ENCODE peak calls at places on chromosomes 16 and 17, in eight cellular contexts. B, D, K, W, R, H, S and X are unnamed samples.

GRCh38 chr17:31052187-31052889 is 42.4 kb upstream of the NF1 start:
- DNase-seq in D (no peak), K (no peak), R (no peak), B (no peak), W (peak; percentile 93), H (no peak), S (no peak), X (peak; percentile 95)

GRCh38 chr17:52892334-52892733 is 733.8 kb upstream of the CA10 start:
- DNase-seq in K (no peak), B (no peak), W (no peak), R (no peak), D (no peak), H (no peak), S (no peak), X (no peak)

GRCh38 chr17:56604691-56605090 is 11.2 kb downstream of the NOG start:
- DNase-seq in K (no peak), B (no peak), W (no peak), R (no peak), H (no peak), D (no peak), S (no peak), X (no peak)

GRCh38 chr17:59851431-59852375 is 41.0 kb downstream of the TUBD1 start:
- DNase-seq in S (no peak), H (no peak), R (no peak), K (no peak), W (peak; percentile 83), D (no peak), B (no peak), X (peak; percentile 100)

GRCh38 chr16:57401943-57402640 is 2.5 kb upstream of the CCL17 start:
- DNase-seq in S (no peak), R (no peak), D (no peak), H (no peak), K (no peak), B (no peak), W (no peak), X (no peak)

GRCh38 chr17:8807070-8807550 is 7.9 kb upstream of the MFSD6L start:
- DNase-seq in K (peak; percentile 90), R (no peak), S (no peak), W (no peak), H (no peak), D (no peak), B (no peak), X (peak; percentile 4)

GRCh38 chr16:47713225-47713595 is 252.1 kb downstream of the PHKB start:
- DNase-seq in B (no peak), R (no peak), K (no peak), W (peak; percentile 81), H (no peak), S (no peak), D (no peak), X (peak; percentile 90)

GRCh38 chr16:1709356-1709755 is 3.4 kb downstream of the MAPK8IP3 start:
- DNase-seq in D (no peak), B (no peak), S (no peak), W (no peak), R (no peak), K (no peak), H (no peak), X (no peak)

GRCh38 chr16:474420-475122 is 49.1 kb downstream of the RAB11FIP3 start:
- DNase-seq in D (no peak), B (no peak), H (no peak), K (no peak), S (no peak), W (no peak), R (no peak), X (no peak)

GRCh38 chr17:46025510-46025909 is 26.5 kb downstream of the STH start:
- DNase-seq in W (no peak), H (no peak), D (no peak), K (no peak), S (no peak), B (no peak), R (no peak), X (no peak)

GRCh38 chr16:4680673-4681470 is 12.5 kb upstream of the NUDT16L1 start:
- DNase-seq in K (no peak), S (no peak), R (no peak), H (no peak), D (no peak), W (no peak), B (no peak), X (no peak)

GRCh38 chr16:57680842-57681241 is 12.7 kb downstream of the ADGRG3 start:
- DNase-seq in D (no peak), S (no peak), B (no peak), R (no peak), W (no peak), H (no peak), K (no peak), X (no peak)

GRCh38 chr17:15999974-16000827 is 577 bp downstream of the TTC19 start:
- DNase-seq in K (no peak), S (peak; percentile 72), R (no peak), W (peak; percentile 42), H (no peak), B (no peak), D (peak; percentile 46), X (peak; percentile 44)

GRCh38 chr17:31085563-31085962 is 9.2 kb upstream of the NF1 start:
- DNase-seq in R (no peak), B (no peak), K (no peak), H (no peak), S (no peak), D (no peak), W (peak; percentile 81), X (peak; percentile 69)

GRCh38 chr16:27690604-27691003 is 140.7 kb downstream of the KATNIP start:
- DNase-seq in K (no peak), B (no peak), R (peak; percentile 71), D (no peak), H (no peak), S (no peak), W (peak; percentile 30), X (peak; percentile 38)

GRCh38 chr17:76544123-76544915 is 4.5 kb downstream of the PRCD start:
- DNase-seq in W (no peak), H (no peak), B (no peak), K (no peak), R (no peak), S (no peak), D (no peak), X (no peak)

GRCh38 chr17:74919440-74920305 is 3.4 kb downstream of the USH1G start:
- DNase-seq in W (no peak), H (no peak), B (no peak), K (no peak), D (no peak), S (no peak), R (peak; percentile 65), X (no peak)